ENCODE peak calls at places on chromosomes 6 and 20, in six cellular contexts. Y is aorta; S is CD8-positive, alpha-beta memory T cell; J is sigmoid colon; P is right cardiac atrium; Z is cardiac muscle cell. N is an unnamed sample. For H3K4me1, the result is how much of the 10 kb centered on the place peaks cover.

GRCh38 chr6:42021847-42022754 is 28.2 kb upstream of the TAF8 start:
- DNase-seq in P (peak), J (no peak), Z (no peak), S (peak), Y (peak), N (no peak)

GRCh38 chr6:6998194-6998569 is 109.6 kb upstream of the RREB1 start:
- DNase-seq in J (no peak), P (no peak), S (no peak), Y (no peak), Z (no peak), N (peak)

GRCh38 chr6:3226422-3227362 is 761 bp downstream of the TUBB2B start:
- DNase-seq in S (no peak), Y (peak), Z (peak), P (peak), J (no peak), N (peak)

GRCh38 chr6:139970591-139970991 is 596.1 kb upstream of the CITED2 start:
- DNase-seq in P (no peak), J (no peak), Y (no peak), Z (no peak), S (no peak), N (no peak)

GRCh38 chr6:31094389-31094881 is 17.9 kb downstream of the C6orf15 start:
- DNase-seq in J (no peak), Z (no peak), S (peak), Y (no peak), P (no peak), N (no peak)

GRCh38 chr6:111447051-111447450 is 36.0 kb downstream of the REV3L start:
- DNase-seq in Y (no peak), S (no peak), Z (no peak), J (no peak), P (no peak), N (no peak)

GRCh38 chr6:328184-328670 is 35.9 kb downstream of the DUSP22 start:
- DNase-seq in P (peak), J (peak), Y (no peak), Z (no peak), S (no peak), N (no peak)

GRCh38 chr6:71181565-71181964 is 107.0 kb upstream of the OGFRL1 start:
- DNase-seq in P (no peak), Y (no peak), Z (peak), J (no peak), S (no peak), N (no peak)

GRCh38 chr6:108584323-108584722 is 23.6 kb downstream of the FOXO3 start:
- DNase-seq in S (no peak), J (no peak), Z (no peak), Y (no peak), P (no peak), N (no peak)

GRCh38 chr6:32973144-32973854 is 4.9 kb downstream of the BRD2 start:
- DNase-seq in P (no peak), J (peak), Z (peak), S (peak), Y (peak), N (peak)

GRCh38 chr20:41009960-41010359 is 18.7 kb upstream of the TOP1 start:
- DNase-seq in Z (no peak), Y (no peak), P (no peak), J (no peak), S (no peak), N (no peak)

GRCh38 chr6:30263734-30264133 is 50.5 kb upstream of the TRIM26 start:
- DNase-seq in S (no peak), P (no peak), J (no peak), Y (no peak), Z (no peak), N (no peak)

GRCh38 chr6:16276991-16277981 is 38.9 kb downstream of the GMPR start:
- DNase-seq in Y (peak), J (peak), S (no peak), P (peak), Z (peak), N (peak)

GRCh38 chr6:15586528-15586927 is 76.3 kb downstream of the DTNBP1 start:
- DNase-seq in Z (no peak), J (no peak), S (no peak), P (no peak), Y (no peak), N (no peak)

GRCh38 chr20:8299921-8300320 is 167.9 kb downstream of the PLCB1 start:
- DNase-seq in Z (no peak), J (no peak), Y (no peak), S (no peak), P (no peak), N (no peak)

GRCh38 chr6:35302604-35303218 is 5.1 kb downstream of the DEF6 start:
- DNase-seq in Y (no peak), J (peak), S (peak), P (peak), Z (peak), N (peak)

GRCh38 chr6:142013875-142014495 is 118.7 kb upstream of the GJE1 start:
- DNase-seq in S (no peak), Y (no peak), P (no peak), J (no peak), Z (no peak), N (no peak)

GRCh38 chr20:42461321-42461720 is 728.4 kb downstream of the PTPRT start:
- DNase-seq in Y (no peak), S (no peak), P (no peak), J (no peak), Z (no peak), N (no peak)

GRCh38 chr6:43078651-43079050 is 2.5 kb downstream of the PTK7 start:
- DNase-seq in Z (no peak), Y (no peak), P (no peak), S (no peak), J (no peak), N (no peak)

GRCh38 chr20:35908007-35908406 is 46.3 kb downstream of the SCAND1 start:
- DNase-seq in S (no peak), Z (no peak), J (no peak), Y (no peak), P (no peak), N (no peak)

GRCh38 chr20:40702504-40702903 is 13.5 kb upstream of the MAFB start:
- DNase-seq in Y (no peak), S (no peak), P (no peak), J (no peak), Z (no peak), N (no peak)

GRCh38 chr6:79810153-79810806 is 137.1 kb downstream of the ELOVL4 start:
- DNase-seq in Y (no peak), S (no peak), Z (peak), J (no peak), P (no peak), N (no peak)

GRCh38 chr20:52888096-52888495 is 84.1 kb upstream of the TSHZ2 start:
- DNase-seq in Y (no peak), S (no peak), P (no peak), Z (no peak), J (no peak), N (no peak)

GRCh38 chr6:8082954-8083858 is 19.0 kb upstream of the BLOC1S5 start:
- DNase-seq in Y (no peak), Z (no peak), J (no peak), S (no peak), P (peak), N (no peak)

DNA sequence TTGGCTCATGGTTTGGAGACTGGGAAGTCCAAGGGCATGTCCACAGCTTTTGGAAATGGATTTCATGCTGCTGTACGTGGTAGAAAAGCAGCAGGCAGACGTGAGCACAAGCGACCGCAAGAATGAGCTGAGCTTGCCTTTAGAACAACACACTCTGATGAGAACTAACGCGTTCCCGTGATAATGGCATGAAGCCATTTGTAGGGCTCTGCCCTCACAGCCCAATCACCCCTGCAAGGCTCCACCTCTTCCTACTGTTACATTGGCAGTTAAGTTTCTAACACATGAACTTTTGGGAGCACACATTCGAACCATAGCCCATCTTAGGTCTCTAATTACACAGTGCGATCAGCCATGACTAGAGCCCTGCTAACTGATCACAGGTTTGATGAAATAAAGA is 107.5 kb upstream of the TMEM170B start:
- DNase-seq in Z (no peak), P (no peak), S (no peak), Y (no peak), J (no peak), N (no peak)
- H3K4me1 ChIP-seq in Z (under half), P (under half), S (under half), Y (under half), J (under half), N (under half)

GRCh38 chr20:54208492-54209044 is 681 bp downstream of the PFDN4 start:
- DNase-seq in S (no peak), P (no peak), Y (no peak), J (no peak), Z (no peak), N (no peak)

GRCh38 chr20:54207743-54208491 is at the start of gene PFDN4:
- DNase-seq in Y (peak), P (peak), S (peak), J (peak), Z (peak), N (peak)

GRCh38 chr20:54207053-54207742 is 689 bp upstream of the PFDN4 start:
- DNase-seq in Z (no peak), S (no peak), J (no peak), Y (no peak), P (no peak), N (no peak)

GRCh38 chr20:54212226-54212625 is 4.3 kb downstream of the PFDN4 start:
- DNase-seq in J (no peak), Y (no peak), Z (no peak), S (no peak), P (no peak), N (no peak)

GRCh38 chr20:54209216-54209813 is 1.4 kb downstream of the PFDN4 start:
- DNase-seq in J (no peak), Y (no peak), S (no peak), P (no peak), Z (no peak), N (no peak)
- H3K4me3 ChIP-seq in J (peak), Y (no peak), S (peak), P (peak), Z (peak), N (peak)

DNA sequence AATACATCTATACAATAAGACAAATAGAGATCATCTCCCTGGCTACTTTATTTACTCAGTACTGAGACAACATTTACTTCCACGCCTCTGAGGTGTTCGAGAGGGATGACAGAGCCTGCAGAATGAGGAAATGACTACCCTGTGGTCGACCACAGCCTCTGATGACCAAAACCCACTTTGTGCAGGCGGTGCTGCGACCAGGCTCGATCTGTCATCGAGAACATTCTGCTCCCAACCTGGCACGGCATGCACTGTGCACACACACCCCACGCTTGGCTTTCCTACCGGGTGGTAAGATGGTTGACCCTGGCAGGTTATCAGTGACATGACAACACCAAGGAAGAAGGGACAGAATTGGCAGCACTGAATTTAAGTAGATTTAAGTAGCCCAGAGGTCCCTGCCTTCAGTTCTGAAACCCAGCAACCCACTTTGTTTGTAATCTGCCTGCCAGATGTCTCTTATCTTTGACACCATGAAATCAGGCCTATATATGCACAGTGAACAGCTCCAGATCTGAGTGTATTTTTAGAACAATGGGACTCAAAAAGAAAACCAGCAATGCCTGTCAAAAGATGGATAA is 42.6 kb downstream of the TTI1 start:
- DNase-seq in Y (no peak), S (peak), J (no peak), Z (peak), P (peak), N (peak)
- H3K4me1 ChIP-seq in Y (under half), S (under half), J (under half), Z (half or more), P (under half), N (half or more)

DNA sequence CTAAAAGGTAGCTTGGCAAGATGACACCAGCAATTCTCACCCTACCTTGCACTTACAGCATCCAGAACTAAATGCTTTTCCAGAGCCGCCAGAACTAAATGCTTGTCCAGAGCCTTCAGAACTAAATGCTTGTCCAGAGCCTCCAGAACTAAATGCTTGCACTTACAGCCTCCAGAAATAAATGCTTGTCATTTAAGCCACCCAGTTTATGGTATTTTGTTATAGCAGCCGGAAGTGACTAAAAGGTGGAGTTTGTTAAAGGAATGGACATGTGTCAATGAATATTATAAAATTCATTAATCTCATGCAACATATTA is 133.5 kb downstream of the GPX5 start:
- DNase-seq in P (no peak), Y (no peak), J (no peak), Z (no peak), S (no peak), N (no peak)
- H3K4me3 ChIP-seq in P (no peak), Y (no peak), J (no peak), Z (peak), S (no peak), N (peak)

GRCh38 chr6:34239240-34239825 is 2.7 kb downstream of the HMGA1 start:
- DNase-seq in Z (no peak), P (no peak), J (peak), S (no peak), Y (peak), N (no peak)

GRCh38 chr6:34237722-34238506 is 1.2 kb downstream of the HMGA1 start:
- DNase-seq in J (peak), S (peak), Y (peak), Z (peak), P (peak), N (peak)

GRCh38 chr6:34237316-34237721 is 646 bp downstream of the HMGA1 start:
- DNase-seq in Y (no peak), J (no peak), Z (peak), P (no peak), S (peak), N (no peak)

GRCh38 chr6:34239893-34240292 is 3.2 kb downstream of the HMGA1 start:
- DNase-seq in Y (peak), J (peak), P (no peak), Z (no peak), S (no peak), N (no peak)

GRCh38 chr6:34238507-34239239 is 2.0 kb downstream of the HMGA1 start:
- DNase-seq in S (no peak), Z (no peak), P (no peak), Y (peak), J (peak), N (peak)
- H3K4me1 ChIP-seq in S (under half), Z (under half), P (under half), Y (under half), J (under half), N (under half)

GRCh38 chr6:56684342-56685101 is 41.8 kb upstream of the DST start:
- DNase-seq in J (no peak), P (no peak), Z (no peak), Y (no peak), S (no peak), N (no peak)

GRCh38 chr6:56685994-56686393 is 43.3 kb upstream of the DST start:
- DNase-seq in P (no peak), J (no peak), Y (no peak), S (no peak), Z (no peak), N (no peak)

GRCh38 chr6:56682580-56682979 is 39.9 kb upstream of the DST start:
- DNase-seq in J (no peak), S (no peak), Y (no peak), Z (no peak), P (no peak), N (no peak)

GRCh38 chr6:56685102-56685733 is 42.5 kb upstream of the DST start:
- DNase-seq in J (no peak), P (no peak), S (no peak), Z (no peak), Y (no peak), N (no peak)

DNA sequence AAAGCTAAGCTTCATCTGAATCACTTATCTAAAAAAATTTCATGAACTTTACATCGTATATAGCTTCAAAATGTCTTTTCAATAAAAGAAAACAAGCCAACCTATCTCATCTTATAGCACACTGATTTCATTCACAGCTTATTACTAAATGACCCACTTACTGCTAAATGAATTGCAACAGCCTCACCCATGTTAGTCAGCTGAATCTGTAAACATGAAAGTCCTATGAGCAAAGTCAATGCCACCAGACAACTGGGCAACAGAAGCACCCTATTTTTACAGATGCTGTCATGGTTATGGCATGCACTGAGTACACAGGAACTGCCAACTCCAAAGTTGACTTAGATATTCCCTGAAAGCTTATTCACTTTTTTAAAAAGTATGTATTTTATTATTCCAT is 41.2 kb upstream of the DST start:
- DNase-seq in P (no peak), Y (no peak), S (no peak), J (no peak), Z (no peak), N (no peak)
- H3K4me3 ChIP-seq in P (no peak), Y (no peak), S (no peak), J (no peak), Z (no peak), N (peak)

GRCh38 chr20:37524859-37525708 is 2.6 kb downstream of the BLCAP start:
- DNase-seq in Y (no peak), S (no peak), J (no peak), Z (no peak), P (no peak), N (no peak)

GRCh38 chr20:37522258-37523011 is 1.4 kb downstream of the NNAT start:
- DNase-seq in Z (peak), Y (no peak), P (peak), S (no peak), J (peak), N (peak)

GRCh38 chr20:37525810-37526209 is 1.9 kb downstream of the BLCAP start:
- DNase-seq in S (no peak), P (no peak), Z (no peak), J (no peak), Y (no peak), N (no peak)

GRCh38 chr20:37523012-37523391 is 2.0 kb downstream of the NNAT start:
- DNase-seq in Z (no peak), J (peak), Y (no peak), S (no peak), P (no peak), N (peak)

GRCh38 chr20:37524221-37524700 is 3.2 kb downstream of the NNAT start:
- DNase-seq in P (no peak), S (no peak), Z (no peak), Y (no peak), J (peak), N (peak)
- H3K4me1 ChIP-seq in P (under half), S (under half), Z (under half), Y (under half), J (half or more), N (under half)